ENCODE peak calls at places on chromosomes 11 and 22, in ten cellular contexts. B is cardiac muscle cell, Q is right lobe of liver, C is SJCRH30, U is heart left ventricle, J is tibial nerve, K is HCT116, E is left ventricle myocardium inferior, O is fibroblast of lung, N is caudate nucleus. X is an unnamed sample.

GRCh38 chr11:272195-272930 is 5.8 kb upstream of the NLRP6 start:
- DNase-seq in B (no peak), Q (no peak), C (no peak), U (no peak), J (no peak), K (no peak), E (no peak), O (no peak), N (no peak), X (no peak)

GRCh38 chr11:9524001-9524400 is 49.5 kb upstream of the WEE1 start:
- DNase-seq in B (no peak), Q (no peak), C (no peak), U (no peak), J (no peak), K (no peak), E (no peak), O (no peak), N (no peak), X (no peak)

GRCh38 chr11:9211322-9211721 is 53.8 kb downstream of the DENND5A start:
- DNase-seq in B (no peak), Q (no peak), C (no peak), U (no peak), J (no peak), K (no peak), E (no peak), O (no peak), N (no peak), X (no peak)

GRCh38 chr11:57156928-57157327 is 24.8 kb upstream of the LRRC55 start:
- DNase-seq in B (no peak), Q (no peak), C (no peak), U (no peak), J (no peak), K (no peak), E (no peak), O (no peak), N (no peak), X (no peak)

GRCh38 chr22:44268431-44269116 is 44.2 kb downstream of the SHISAL1 start:
- DNase-seq in B (no peak), Q (no peak), C (no peak), U (peak), J (no peak), K (no peak), E (no peak), O (no peak), N (no peak), X (no peak)

GRCh38 chr11:115676768-115677167 is 172.6 kb upstream of the CADM1 start:
- DNase-seq in B (peak), Q (no peak), C (no peak), U (no peak), J (no peak), K (no peak), E (no peak), O (peak), N (no peak), X (no peak)

GRCh38 chr11:94731921-94732601 is 36.1 kb upstream of the AMOTL1 start:
- DNase-seq in B (peak), Q (no peak), C (peak), U (no peak), J (no peak), K (no peak), E (no peak), O (peak), N (no peak), X (peak)

GRCh38 chr11:61267437-61267841 is 26.5 kb downstream of the PGA5 start:
- DNase-seq in B (no peak), Q (peak), C (no peak), U (no peak), J (no peak), K (no peak), E (no peak), O (no peak), N (no peak), X (no peak)

GRCh38 chr22:21457023-21457787 is 10.0 kb upstream of the TMEM191C start:
- DNase-seq in B (no peak), Q (peak), C (no peak), U (no peak), J (no peak), K (no peak), E (no peak), O (no peak), N (no peak), X (no peak)

GRCh38 chr11:113818426-113818825 is 38.8 kb downstream of the CLDN25 start:
- DNase-seq in B (peak), Q (no peak), C (no peak), U (no peak), J (no peak), K (no peak), E (no peak), O (peak), N (no peak), X (peak)

GRCh38 chr11:64745523-64746328 is 1.8 kb upstream of the RASGRP2 start:
- DNase-seq in B (peak), Q (peak), C (peak), U (peak), J (peak), K (no peak), E (peak), O (peak), N (peak), X (no peak)

GRCh38 chr22:25689631-25690030 is 52.4 kb upstream of the MYO18B start:
- DNase-seq in B (no peak), Q (no peak), C (no peak), U (no peak), J (no peak), K (no peak), E (no peak), O (peak), N (no peak), X (no peak)

GRCh38 chr11:117144477-117145392 is 648 bp downstream of the PAFAH1B2 start:
- DNase-seq in B (peak), Q (peak), C (peak), U (peak), J (peak), K (no peak), E (peak), O (peak), N (no peak), X (no peak)

GRCh38 chr11:60951909-60952741 is at the start of gene SLC15A3:
- DNase-seq in B (peak), Q (peak), C (peak), U (peak), J (peak), K (no peak), E (peak), O (no peak), N (no peak), X (no peak)

GRCh38 chr22:22745225-22746060 is 101.0 kb downstream of the GGTLC2 start:
- DNase-seq in B (peak), Q (peak), C (peak), U (no peak), J (no peak), K (no peak), E (no peak), O (no peak), N (no peak), X (no peak)

GRCh38 chr11:30719420-30719819 is 133.3 kb upstream of the MPPED2 start:
- DNase-seq in B (no peak), Q (no peak), C (no peak), U (no peak), J (no peak), K (no peak), E (no peak), O (no peak), N (no peak), X (no peak)

GRCh38 chr11:121524233-121524631 is 71.5 kb upstream of the SORL1-AS1 start:
- DNase-seq in B (no peak), Q (no peak), C (peak), U (no peak), J (no peak), K (no peak), E (no peak), O (no peak), N (no peak), X (no peak)

GRCh38 chr22:49243335-49243734 is 584.3 kb downstream of the BRD1 start:
- DNase-seq in B (no peak), Q (no peak), C (no peak), U (no peak), J (no peak), K (no peak), E (no peak), O (no peak), N (no peak), X (no peak)

DNA sequence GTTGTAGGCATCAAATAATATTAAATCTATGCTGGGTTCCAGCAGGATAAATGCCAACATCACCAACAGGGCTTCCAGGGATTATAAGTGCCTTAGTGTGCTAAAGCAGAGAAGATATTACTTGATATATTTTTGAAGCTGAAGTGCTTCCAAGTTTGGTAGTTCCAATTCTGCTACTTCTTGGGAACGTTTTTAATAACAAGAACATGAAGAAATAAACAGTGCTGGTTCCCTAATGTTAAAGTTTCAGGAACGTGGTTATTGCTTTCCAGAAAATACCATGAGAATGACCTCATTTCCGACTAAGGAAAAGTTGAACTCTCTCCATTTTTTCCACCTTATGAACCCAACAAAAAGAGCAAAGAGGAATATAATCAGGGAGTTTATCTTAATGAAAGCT is 4.6 kb upstream of the RNF185 start:
- DNase-seq in B (peak), Q (no peak), C (no peak), U (no peak), J (no peak), K (no peak), E (no peak), O (peak), N (no peak), X (no peak)
- H3K27ac ChIP-seq in B (no peak), Q (no peak), C (no peak), U (peak), J (peak), K (no peak), E (peak), O (no peak), N (peak), X (no peak)

GRCh38 chr22:24400037-24400725 is 27.2 kb upstream of the ADORA2A start:
- DNase-seq in B (no peak), Q (no peak), C (no peak), U (no peak), J (no peak), K (no peak), E (no peak), O (no peak), N (no peak), X (no peak)
- H3K27ac ChIP-seq in B (no peak), Q (no peak), C (no peak), U (no peak), J (no peak), K (no peak), E (peak), O (no peak), N (no peak), X (no peak)

DNA sequence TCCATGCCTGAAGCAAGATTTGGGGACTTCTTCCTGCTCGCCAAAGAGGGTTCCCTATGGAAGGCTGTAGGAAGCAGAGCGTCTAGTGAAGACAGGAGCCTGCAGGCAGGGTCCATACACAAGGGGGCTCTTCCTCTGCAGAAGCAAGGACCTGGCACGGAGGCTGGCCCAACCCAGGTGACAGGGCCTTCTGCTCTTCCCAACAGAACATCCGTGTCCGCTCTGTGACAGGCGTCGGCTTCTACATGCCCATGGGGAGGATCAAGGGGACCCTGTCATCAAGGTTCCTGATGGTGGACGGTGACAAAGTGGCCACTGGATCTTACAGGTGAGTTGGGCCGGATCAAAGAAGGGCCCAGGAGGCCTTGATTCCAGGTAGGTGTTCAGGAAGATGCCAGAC is 24.9 kb downstream of the FAM83F start:
- DNase-seq in B (no peak), Q (no peak), C (no peak), U (no peak), J (no peak), K (no peak), E (no peak), O (no peak), N (no peak), X (no peak)
- H3K27ac ChIP-seq in B (no peak), Q (no peak), C (no peak), U (no peak), J (no peak), K (no peak), E (no peak), O (no peak), N (no peak), X (peak)

GRCh38 chr11:19173964-19174638 is 27.7 kb downstream of the CSRP3 start:
- DNase-seq in B (no peak), Q (no peak), C (no peak), U (no peak), J (no peak), K (no peak), E (no peak), O (no peak), N (no peak), X (no peak)
- H3K27ac ChIP-seq in B (peak), Q (no peak), C (no peak), U (peak), J (no peak), K (no peak), E (peak), O (no peak), N (no peak), X (no peak)

GRCh38 chr11:3807856-3808845 is at the start of gene PGAP2:
- DNase-seq in B (peak), Q (peak), C (peak), U (peak), J (peak), K (peak), E (peak), O (peak), N (peak), X (peak)
- H3K27ac ChIP-seq in B (no peak), Q (peak), C (no peak), U (peak), J (peak), K (peak), E (peak), O (peak), N (no peak), X (peak)